ENCODE peak calls at places on chromosomes 4 and X, in eight cellular contexts. U, M, T, R, G, Y, Q and H are unnamed samples.

GRCh38 chrX:23394421-23394820 is 59.8 kb downstream of the PTCHD1 start:
- DNase-seq in U (no peak), M (no peak), T (no peak), R (no peak), G (no peak), Y (no peak), Q (peak; percentile 63), H (no peak)

GRCh38 chr4:174144081-174144480 is 139.4 kb downstream of the FBXO8 start:
- DNase-seq in U (no peak), M (no peak), T (no peak), R (no peak), G (no peak), Y (no peak), Q (no peak), H (no peak)

GRCh38 chr4:8373270-8373972 is 67.1 kb downstream of the ACOX3 start:
- DNase-seq in U (no peak), M (no peak), T (no peak), R (no peak), G (no peak), Y (no peak), Q (no peak), H (no peak)

GRCh38 chr4:156021298-156021697 is 67.6 kb upstream of the CTSO start:
- DNase-seq in U (no peak), M (no peak), T (no peak), R (no peak), G (no peak), Y (no peak), Q (no peak), H (peak; percentile 50)

GRCh38 chr4:10098770-10099139 is 17.8 kb downstream of the WDR1 start:
- DNase-seq in U (no peak), M (peak; percentile 53), T (no peak), R (no peak), G (peak; percentile 54), Y (peak; percentile 78), Q (no peak), H (no peak)

GRCh38 chrX:41471786-41472185 is 24.6 kb downstream of the NYX start:
- DNase-seq in U (no peak), M (no peak), T (no peak), R (no peak), G (no peak), Y (no peak), Q (no peak), H (no peak)

GRCh38 chr4:34037280-34037679 is 2207.0 kb downstream of the ARAP2 start:
- DNase-seq in U (no peak), M (no peak), T (no peak), R (no peak), G (no peak), Y (no peak), Q (no peak), H (no peak)

GRCh38 chr4:152257601-152258066 is 278.3 kb downstream of the FBXW7 start:
- DNase-seq in U (no peak), M (peak; percentile 70), T (no peak), R (peak; percentile 49), G (no peak), Y (peak; percentile 19), Q (no peak), H (no peak)

GRCh38 chrX:47817421-47817820 is 19.3 kb upstream of the ZNF81 start:
- DNase-seq in U (no peak), M (no peak), T (no peak), R (no peak), G (no peak), Y (no peak), Q (no peak), H (no peak)

GRCh38 chr4:61511716-61512488 is 311.8 kb downstream of the ADGRL3 start:
- DNase-seq in U (no peak), M (peak; percentile 10), T (no peak), R (no peak), G (no peak), Y (no peak), Q (no peak), H (no peak)

GRCh38 chr4:7402526-7402925 is 32.2 kb downstream of the PSAPL1 start:
- DNase-seq in U (no peak), M (no peak), T (no peak), R (no peak), G (no peak), Y (no peak), Q (peak; percentile 11), H (peak; percentile 44)

GRCh38 chr4:182297659-182298058 is 54.5 kb downstream of the TENM3 start:
- DNase-seq in U (no peak), M (peak; percentile 20), T (no peak), R (no peak), G (no peak), Y (peak; percentile 61), Q (no peak), H (no peak)

GRCh38 chrX:14003876-14004425 is 25.7 kb downstream of the GEMIN8 start:
- DNase-seq in U (no peak), M (no peak), T (no peak), R (no peak), G (no peak), Y (no peak), Q (no peak), H (no peak)

GRCh38 chr4:137635596-137635995 is 103.3 kb upstream of the PCDH18 start:
- DNase-seq in U (no peak), M (no peak), T (no peak), R (peak; percentile 47), G (no peak), Y (no peak), Q (no peak), H (no peak)

GRCh38 chr4:6071959-6072720 is 53.9 kb upstream of the C4orf50 start:
- DNase-seq in U (no peak), M (no peak), T (no peak), R (no peak), G (no peak), Y (no peak), Q (peak; percentile 61), H (no peak)

GRCh38 chrX:14095702-14096101 is 66.0 kb upstream of the GEMIN8 start:
- DNase-seq in U (no peak), M (peak; percentile 60), T (no peak), R (peak; percentile 74), G (peak; percentile 32), Y (peak; percentile 38), Q (peak; percentile 57), H (peak; percentile 33)

GRCh38 chrX:40102393-40103381 is 4.9 kb upstream of the BCOR start:
- DNase-seq in U (no peak), M (no peak), T (no peak), R (peak; percentile 65), G (no peak), Y (no peak), Q (no peak), H (no peak)

GRCh38 chr4:73676881-73677323 is 56.7 kb upstream of the RASSF6 start:
- DNase-seq in U (no peak), M (no peak), T (no peak), R (no peak), G (no peak), Y (no peak), Q (no peak), H (peak; percentile 49)

GRCh38 chrX:154809939-154810665 is 4.8 kb upstream of the MPP1 start:
- DNase-seq in U (no peak), M (peak; percentile 20), T (no peak), R (no peak), G (no peak), Y (no peak), Q (no peak), H (no peak)

GRCh38 chr4:9904976-9905587 is 116.2 kb downstream of the SLC2A9 start:
- DNase-seq in U (no peak), M (no peak), T (no peak), R (no peak), G (no peak), Y (no peak), Q (no peak), H (no peak)

DNA sequence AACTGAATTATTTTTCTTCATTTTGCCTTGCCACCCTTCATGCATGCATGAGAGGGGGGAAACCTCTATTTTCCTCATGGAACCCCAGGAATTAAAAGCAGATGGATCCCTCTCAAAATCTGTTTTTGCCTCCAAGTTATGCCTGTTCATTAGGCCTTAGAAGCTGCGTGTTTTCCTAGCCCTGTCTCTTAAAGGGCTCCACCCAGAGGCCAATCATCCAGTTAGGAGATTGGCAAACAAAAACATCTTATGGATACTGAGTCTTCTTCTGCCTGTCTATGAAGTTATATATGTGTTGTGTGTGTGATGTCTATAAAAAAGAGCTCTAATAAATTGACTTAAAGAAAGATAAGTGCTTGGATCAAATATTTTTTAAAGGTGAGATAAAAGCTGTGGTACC is 142.9 kb downstream of the ANAPC10 start:
- DNase-seq in U (no peak), M (no peak), T (no peak), R (no peak), G (no peak), Y (no peak), Q (no peak), H (no peak)
- TF ChIP-seq CTCF in U (no peak), M (no peak), T (no peak), R (peak; percentile 7), G (no peak), Y (no peak), Q (no peak), H (no peak)

GRCh38 chrX:102963955-102964354 is 26.9 kb downstream of the RAB40AL start:
- DNase-seq in U (no peak), M (no peak), T (no peak), R (no peak), G (no peak), Y (no peak), Q (peak; percentile 3), H (no peak)

GRCh38 chrX:102957751-102958150 is 20.7 kb downstream of the RAB40AL start:
- DNase-seq in U (no peak), M (peak; percentile 11), T (no peak), R (no peak), G (no peak), Y (no peak), Q (no peak), H (no peak)

GRCh38 chrX:102959471-102959870 is 22.4 kb downstream of the RAB40AL start:
- DNase-seq in U (no peak), M (peak; percentile 64), T (no peak), R (no peak), G (no peak), Y (peak; percentile 55), Q (no peak), H (no peak)

DNA sequence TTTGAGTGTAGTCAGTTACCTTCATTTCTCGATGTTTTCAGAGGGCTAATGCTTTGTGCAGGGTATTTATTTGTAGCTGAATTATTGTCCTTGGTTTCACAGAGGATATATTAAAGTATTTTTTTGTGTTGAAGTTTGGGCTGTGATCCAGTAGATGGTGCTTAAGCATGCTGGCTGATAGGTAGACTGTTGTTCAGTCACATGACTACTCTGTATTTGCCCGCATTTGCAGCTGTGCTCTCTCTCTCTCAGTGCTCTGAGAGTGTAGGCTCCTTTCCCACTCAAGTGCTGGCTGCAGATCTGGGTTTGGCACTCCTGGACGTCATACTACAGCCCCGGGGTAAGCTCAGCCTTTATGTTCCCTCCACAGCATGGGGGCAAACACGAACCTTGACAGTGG is 21.7 kb downstream of the RAB40AL start:
- DNase-seq in U (no peak), M (no peak), T (no peak), R (no peak), G (no peak), Y (no peak), Q (peak; percentile 50), H (no peak)
- TF ChIP-seq CTCF in U (no peak), M (no peak), T (no peak), R (no peak), G (no peak), Y (no peak), Q (peak; percentile 32), H (no peak)

GRCh38 chrX:132940727-132941162 is 17.7 kb downstream of the HS6ST2 start:
- DNase-seq in U (no peak), M (no peak), T (no peak), R (peak; percentile 21), G (no peak), Y (no peak), Q (no peak), H (peak; percentile 66)
- TF ChIP-seq CTCF in U (no peak), M (no peak), T (no peak), R (peak; percentile 40), G (no peak), Y (peak; percentile 48), Q (no peak), H (peak; percentile 23)

GRCh38 chr4:141158219-141158618 is 24.9 kb upstream of the RNF150 start:
- DNase-seq in U (no peak), M (peak; percentile 56), T (no peak), R (peak; percentile 35), G (no peak), Y (no peak), Q (peak; percentile 10), H (no peak)
- TF ChIP-seq CTCF in U (no peak), M (peak; percentile 60), T (peak; percentile 41), R (peak; percentile 73), G (peak; percentile 14), Y (peak; percentile 19), Q (peak; percentile 65), H (no peak)